ENCODE peak calls at places on chromosomes 4 and X, in nine cellular contexts. One of them, this sample, is unnamed.

GRCh38 chr4:42627887-42628646 is 28.8 kb downstream of the ATP8A1 start:
- DNase-seq in D721Med: no peak
- DNase-seq in fibroblast of lung: no peak
- DNase-seq in foreskin fibroblast: no peak
- DNase-seq in psoas muscle: peak; percentile 85
- DNase-seq in AG04450: no peak
- DNase-seq in natural killer cell: peak; percentile 37
- DNase-seq in endothelial cell: no peak
- DNase-seq in body of pancreas: peak; percentile 87
- DNase-seq in this sample: no peak

GRCh38 chr4:113555868-113556267 is 205.7 kb downstream of the CAMK2D start:
- DNase-seq in D721Med: no peak
- DNase-seq in fibroblast of lung: no peak
- DNase-seq in foreskin fibroblast: no peak
- DNase-seq in psoas muscle: no peak
- DNase-seq in AG04450: no peak
- DNase-seq in natural killer cell: no peak
- DNase-seq in endothelial cell: no peak
- DNase-seq in body of pancreas: no peak
- DNase-seq in this sample: no peak

GRCh38 chrX:43225626-43226328 is 430.3 kb upstream of the MAOA start:
- DNase-seq in D721Med: no peak
- DNase-seq in fibroblast of lung: no peak
- DNase-seq in foreskin fibroblast: no peak
- DNase-seq in psoas muscle: no peak
- DNase-seq in AG04450: no peak
- DNase-seq in natural killer cell: no peak
- DNase-seq in endothelial cell: no peak
- DNase-seq in body of pancreas: no peak
- DNase-seq in this sample: no peak

GRCh38 chr4:9608300-9608699 is 164.1 kb downstream of the DEFB131A start:
- DNase-seq in D721Med: no peak
- DNase-seq in fibroblast of lung: no peak
- DNase-seq in foreskin fibroblast: no peak
- DNase-seq in psoas muscle: no peak
- DNase-seq in AG04450: no peak
- DNase-seq in natural killer cell: no peak
- DNase-seq in endothelial cell: no peak
- DNase-seq in body of pancreas: no peak
- DNase-seq in this sample: no peak

GRCh38 chr4:30641345-30641744 is 78.8 kb upstream of the PCDH7 start:
- DNase-seq in D721Med: no peak
- DNase-seq in fibroblast of lung: no peak
- DNase-seq in foreskin fibroblast: no peak
- DNase-seq in psoas muscle: no peak
- DNase-seq in AG04450: no peak
- DNase-seq in natural killer cell: no peak
- DNase-seq in endothelial cell: no peak
- DNase-seq in body of pancreas: no peak
- DNase-seq in this sample: no peak

GRCh38 chr4:188452097-188452496 is 312.9 kb downstream of the TRIML1 start:
- DNase-seq in D721Med: no peak
- DNase-seq in fibroblast of lung: no peak
- DNase-seq in foreskin fibroblast: no peak
- DNase-seq in psoas muscle: no peak
- DNase-seq in AG04450: no peak
- DNase-seq in natural killer cell: no peak
- DNase-seq in endothelial cell: no peak
- DNase-seq in body of pancreas: no peak
- DNase-seq in this sample: no peak

GRCh38 chr4:52942936-52943335 is 80.8 kb downstream of the RASL11B start:
- DNase-seq in D721Med: no peak
- DNase-seq in fibroblast of lung: no peak
- DNase-seq in foreskin fibroblast: no peak
- DNase-seq in psoas muscle: no peak
- DNase-seq in AG04450: no peak
- DNase-seq in natural killer cell: no peak
- DNase-seq in endothelial cell: no peak
- DNase-seq in body of pancreas: no peak
- DNase-seq in this sample: no peak

GRCh38 chr4:153467154-153467896 is 1.2 kb downstream of the TMEM131L start:
- DNase-seq in D721Med: no peak
- DNase-seq in fibroblast of lung: no peak
- DNase-seq in foreskin fibroblast: no peak
- DNase-seq in psoas muscle: peak; percentile 75
- DNase-seq in AG04450: no peak
- DNase-seq in natural killer cell: no peak
- DNase-seq in endothelial cell: peak; percentile 30
- DNase-seq in body of pancreas: peak; percentile 92
- DNase-seq in this sample: no peak

GRCh38 chrX:30488092-30488491 is 89.5 kb downstream of the TASL start:
- DNase-seq in D721Med: no peak
- DNase-seq in fibroblast of lung: no peak
- DNase-seq in foreskin fibroblast: no peak
- DNase-seq in psoas muscle: no peak
- DNase-seq in AG04450: no peak
- DNase-seq in natural killer cell: no peak
- DNase-seq in endothelial cell: no peak
- DNase-seq in body of pancreas: no peak
- DNase-seq in this sample: no peak

GRCh38 chr4:159077702-159078495 is 25.0 kb upstream of the RAPGEF2 start:
- DNase-seq in D721Med: no peak
- DNase-seq in fibroblast of lung: no peak
- DNase-seq in foreskin fibroblast: no peak
- DNase-seq in psoas muscle: no peak
- DNase-seq in AG04450: no peak
- DNase-seq in natural killer cell: no peak
- DNase-seq in endothelial cell: no peak
- DNase-seq in body of pancreas: no peak
- DNase-seq in this sample: no peak

GRCh38 chr4:137635108-137635507 is 102.8 kb upstream of the PCDH18 start:
- DNase-seq in D721Med: no peak
- DNase-seq in fibroblast of lung: no peak
- DNase-seq in foreskin fibroblast: peak; percentile 76
- DNase-seq in psoas muscle: no peak
- DNase-seq in AG04450: no peak
- DNase-seq in natural killer cell: no peak
- DNase-seq in endothelial cell: no peak
- DNase-seq in body of pancreas: no peak
- DNase-seq in this sample: no peak

GRCh38 chrX:74492720-74493201 is 71.5 kb downstream of the SLC16A2 start:
- DNase-seq in D721Med: no peak
- DNase-seq in fibroblast of lung: no peak
- DNase-seq in foreskin fibroblast: no peak
- DNase-seq in psoas muscle: no peak
- DNase-seq in AG04450: no peak
- DNase-seq in natural killer cell: peak; percentile 15
- DNase-seq in endothelial cell: peak; percentile 6
- DNase-seq in body of pancreas: no peak
- DNase-seq in this sample: no peak
- TF ChIP-seq CTCF in D721Med: no peak
- TF ChIP-seq CTCF in fibroblast of lung: no peak
- TF ChIP-seq CTCF in foreskin fibroblast: no peak
- TF ChIP-seq CTCF in psoas muscle: peak; percentile 17
- TF ChIP-seq CTCF in AG04450: peak; percentile 7
- TF ChIP-seq CTCF in natural killer cell: no peak
- TF ChIP-seq CTCF in endothelial cell: no peak
- TF ChIP-seq CTCF in body of pancreas: no peak
- TF ChIP-seq CTCF in this sample: peak; percentile 17

DNA sequence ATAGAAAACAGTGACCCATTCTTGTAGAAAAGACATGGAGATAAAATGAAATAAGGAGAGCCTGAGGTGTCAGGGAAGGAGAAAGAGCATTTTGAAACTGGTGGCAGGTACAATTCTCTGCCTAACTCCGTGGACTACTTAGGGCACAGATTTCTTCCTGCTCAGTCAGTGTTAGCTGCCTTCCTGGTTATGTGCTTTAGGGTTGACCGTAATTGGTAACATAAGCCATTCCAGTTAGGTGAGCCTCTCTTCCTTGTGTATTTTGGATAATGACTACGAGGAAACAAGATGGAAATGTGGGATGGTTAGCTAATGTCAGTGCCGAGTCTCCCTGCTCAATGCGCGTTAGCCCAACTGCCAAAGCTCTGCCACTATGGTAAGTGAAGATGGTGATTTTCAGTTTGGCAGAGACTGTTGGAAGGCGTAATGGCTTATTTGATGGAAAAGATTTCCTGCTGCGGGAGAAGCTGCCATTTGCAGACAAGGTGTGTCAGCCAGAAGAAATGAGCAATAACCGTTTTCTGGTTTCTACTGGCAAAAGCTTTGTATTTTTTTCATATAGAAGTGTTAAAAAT is 174.1 kb downstream of the CBR4 start:
- DNase-seq in D721Med: no peak
- DNase-seq in fibroblast of lung: no peak
- DNase-seq in foreskin fibroblast: no peak
- DNase-seq in psoas muscle: no peak
- DNase-seq in AG04450: no peak
- DNase-seq in natural killer cell: no peak
- DNase-seq in endothelial cell: no peak
- DNase-seq in body of pancreas: no peak
- DNase-seq in this sample: no peak
- TF ChIP-seq CTCF in D721Med: no peak
- TF ChIP-seq CTCF in fibroblast of lung: no peak
- TF ChIP-seq CTCF in foreskin fibroblast: no peak
- TF ChIP-seq CTCF in psoas muscle: no peak
- TF ChIP-seq CTCF in AG04450: no peak
- TF ChIP-seq CTCF in natural killer cell: no peak
- TF ChIP-seq CTCF in endothelial cell: no peak
- TF ChIP-seq CTCF in body of pancreas: no peak
- TF ChIP-seq CTCF in this sample: no peak

GRCh38 chr4:145153904-145154298 is 26.5 kb downstream of the OTUD4 start:
- DNase-seq in D721Med: no peak
- DNase-seq in fibroblast of lung: no peak
- DNase-seq in foreskin fibroblast: no peak
- DNase-seq in psoas muscle: no peak
- DNase-seq in AG04450: no peak
- DNase-seq in natural killer cell: no peak
- DNase-seq in endothelial cell: no peak
- DNase-seq in body of pancreas: no peak
- DNase-seq in this sample: no peak

GRCh38 chr4:145153181-145153903 is 27.0 kb downstream of the OTUD4 start:
- DNase-seq in D721Med: no peak
- DNase-seq in fibroblast of lung: no peak
- DNase-seq in foreskin fibroblast: no peak
- DNase-seq in psoas muscle: no peak
- DNase-seq in AG04450: no peak
- DNase-seq in natural killer cell: no peak
- DNase-seq in endothelial cell: no peak
- DNase-seq in body of pancreas: peak; percentile 18
- DNase-seq in this sample: no peak

GRCh38 chr4:145154573-145154972 is 25.8 kb downstream of the OTUD4 start:
- DNase-seq in D721Med: no peak
- DNase-seq in fibroblast of lung: peak; percentile 34
- DNase-seq in foreskin fibroblast: no peak
- DNase-seq in psoas muscle: no peak
- DNase-seq in AG04450: no peak
- DNase-seq in natural killer cell: no peak
- DNase-seq in endothelial cell: peak; percentile 46
- DNase-seq in body of pancreas: peak; percentile 21
- DNase-seq in this sample: no peak

DNA sequence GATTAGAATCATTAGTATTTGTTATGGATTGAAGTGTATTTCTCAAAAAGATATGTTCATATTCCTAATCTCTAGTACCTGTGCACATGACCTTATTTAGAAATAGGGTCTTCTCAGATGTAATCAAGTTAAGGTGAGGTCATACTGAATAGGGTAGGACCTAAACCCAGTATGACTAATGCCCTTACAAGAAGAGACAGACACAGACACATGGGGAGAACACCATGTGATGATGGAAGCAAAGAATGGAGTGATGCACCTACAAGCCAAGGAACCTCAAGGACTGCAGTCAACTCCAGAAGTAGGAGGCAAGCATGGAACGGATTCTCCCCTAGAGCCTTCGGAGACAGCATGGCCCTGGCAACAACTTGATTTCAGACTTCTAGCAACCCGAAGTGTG is 31.4 kb downstream of the OTUD4 start:
- DNase-seq in D721Med: no peak
- DNase-seq in fibroblast of lung: no peak
- DNase-seq in foreskin fibroblast: no peak
- DNase-seq in psoas muscle: no peak
- DNase-seq in AG04450: no peak
- DNase-seq in natural killer cell: no peak
- DNase-seq in endothelial cell: no peak
- DNase-seq in body of pancreas: no peak
- DNase-seq in this sample: no peak
- TF ChIP-seq CTCF in D721Med: no peak
- TF ChIP-seq CTCF in fibroblast of lung: no peak
- TF ChIP-seq CTCF in foreskin fibroblast: no peak
- TF ChIP-seq CTCF in psoas muscle: no peak
- TF ChIP-seq CTCF in AG04450: no peak
- TF ChIP-seq CTCF in natural killer cell: no peak
- TF ChIP-seq CTCF in endothelial cell: peak; percentile 2
- TF ChIP-seq CTCF in body of pancreas: no peak
- TF ChIP-seq CTCF in this sample: no peak

GRCh38 chr4:56657818-56658217 is 23.3 kb downstream of the HOPX start:
- DNase-seq in D721Med: no peak
- DNase-seq in fibroblast of lung: no peak
- DNase-seq in foreskin fibroblast: no peak
- DNase-seq in psoas muscle: no peak
- DNase-seq in AG04450: no peak
- DNase-seq in natural killer cell: no peak
- DNase-seq in endothelial cell: no peak
- DNase-seq in body of pancreas: no peak
- DNase-seq in this sample: no peak

GRCh38 chr4:56657128-56657527 is 24.0 kb downstream of the HOPX start:
- DNase-seq in D721Med: no peak
- DNase-seq in fibroblast of lung: no peak
- DNase-seq in foreskin fibroblast: no peak
- DNase-seq in psoas muscle: no peak
- DNase-seq in AG04450: no peak
- DNase-seq in natural killer cell: no peak
- DNase-seq in endothelial cell: no peak
- DNase-seq in body of pancreas: no peak
- DNase-seq in this sample: no peak

GRCh38 chr4:56655627-56656345 is 25.3 kb downstream of the HOPX start:
- DNase-seq in D721Med: no peak
- DNase-seq in fibroblast of lung: no peak
- DNase-seq in foreskin fibroblast: no peak
- DNase-seq in psoas muscle: peak; percentile 56
- DNase-seq in AG04450: no peak
- DNase-seq in natural killer cell: peak; percentile 54
- DNase-seq in endothelial cell: peak; percentile 30
- DNase-seq in body of pancreas: peak; percentile 15
- DNase-seq in this sample: no peak

GRCh38 chr4:56655209-56655626 is 25.9 kb downstream of the HOPX start:
- DNase-seq in D721Med: peak; percentile 32
- DNase-seq in fibroblast of lung: peak; percentile 40
- DNase-seq in foreskin fibroblast: peak; percentile 30
- DNase-seq in psoas muscle: peak; percentile 81
- DNase-seq in AG04450: no peak
- DNase-seq in natural killer cell: no peak
- DNase-seq in endothelial cell: peak; percentile 29
- DNase-seq in body of pancreas: peak; percentile 14
- DNase-seq in this sample: no peak

DNA sequence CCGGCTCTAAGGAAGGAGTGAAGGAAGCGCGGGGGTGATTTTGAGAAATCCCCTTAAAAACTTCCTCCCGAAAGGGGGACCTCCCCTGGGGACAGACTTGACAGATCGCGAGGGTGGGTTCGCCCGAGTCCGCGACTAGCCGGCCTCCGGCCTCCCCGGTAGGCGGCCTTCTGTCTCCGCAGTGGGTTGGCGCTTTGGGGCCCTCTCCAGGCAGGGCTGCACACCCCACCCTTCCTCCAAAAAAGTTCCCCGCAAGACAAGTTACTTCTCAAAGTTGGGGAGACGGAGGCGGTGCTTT is 24.8 kb downstream of the HOPX start:
- DNase-seq in D721Med: no peak
- DNase-seq in fibroblast of lung: no peak
- DNase-seq in foreskin fibroblast: no peak
- DNase-seq in psoas muscle: peak; percentile 64
- DNase-seq in AG04450: no peak
- DNase-seq in natural killer cell: no peak
- DNase-seq in endothelial cell: peak; percentile 32
- DNase-seq in body of pancreas: no peak
- DNase-seq in this sample: no peak
- TF ChIP-seq CTCF in D721Med: no peak
- TF ChIP-seq CTCF in fibroblast of lung: peak; percentile 53
- TF ChIP-seq CTCF in foreskin fibroblast: no peak
- TF ChIP-seq CTCF in psoas muscle: peak; percentile 31
- TF ChIP-seq CTCF in AG04450: peak; percentile 37
- TF ChIP-seq CTCF in natural killer cell: peak; percentile 53
- TF ChIP-seq CTCF in endothelial cell: no peak
- TF ChIP-seq CTCF in body of pancreas: no peak
- TF ChIP-seq CTCF in this sample: peak; percentile 58

This sample was measured in chondrocyte.